ENCODE peak calls at places on chromosomes 12 and 14, in five cellular contexts. One of them, this sample, is unnamed.

GRCh38 chr14:94685166-94685581 is 73.0 kb downstream of the SERPINA3 start:
- DNase-seq in omental fat pad: no peak
- DNase-seq in ovary: no peak
- DNase-seq in GOT3: no peak
- DNase-seq in lower lobe of right lung: no peak
- DNase-seq in this sample: no peak

GRCh38 chr12:72729451-72730010 is 457.4 kb downstream of the TRHDE start:
- DNase-seq in omental fat pad: no peak
- DNase-seq in ovary: no peak
- DNase-seq in GOT3: no peak
- DNase-seq in lower lobe of right lung: no peak
- DNase-seq in this sample: no peak

GRCh38 chr12:129185855-129186254 is 332.6 kb downstream of the GLT1D1 start:
- DNase-seq in omental fat pad: no peak
- DNase-seq in ovary: no peak
- DNase-seq in GOT3: no peak
- DNase-seq in lower lobe of right lung: no peak
- DNase-seq in this sample: no peak

GRCh38 chr12:563250-563781 is 99.9 kb downstream of the NINJ2 start:
- DNase-seq in omental fat pad: no peak
- DNase-seq in ovary: no peak
- DNase-seq in GOT3: no peak
- DNase-seq in lower lobe of right lung: no peak
- DNase-seq in this sample: no peak

GRCh38 chr12:27505124-27505523 is 18.9 kb upstream of the PPFIBP1 start:
- DNase-seq in omental fat pad: no peak
- DNase-seq in ovary: no peak
- DNase-seq in GOT3: no peak
- DNase-seq in lower lobe of right lung: no peak
- DNase-seq in this sample: no peak

GRCh38 chr12:42789808-42790760 is 200.5 kb upstream of the PRICKLE1 start:
- DNase-seq in omental fat pad: no peak
- DNase-seq in ovary: no peak
- DNase-seq in GOT3: no peak
- DNase-seq in lower lobe of right lung: no peak
- DNase-seq in this sample: no peak

GRCh38 chr12:89239534-89239933 is 112.8 kb downstream of the DUSP6 start:
- DNase-seq in omental fat pad: no peak
- DNase-seq in ovary: no peak
- DNase-seq in GOT3: no peak
- DNase-seq in lower lobe of right lung: no peak
- DNase-seq in this sample: no peak

GRCh38 chr14:22871962-22872832 is 657 bp downstream of the LRP10 start:
- DNase-seq in omental fat pad: peak; percentile 79
- DNase-seq in ovary: peak; percentile 87
- DNase-seq in GOT3: peak; percentile 35
- DNase-seq in lower lobe of right lung: peak; percentile 85
- DNase-seq in this sample: no peak

GRCh38 chr12:100651694-100652093 is 78.2 kb downstream of the GAS2L3 start:
- DNase-seq in omental fat pad: no peak
- DNase-seq in ovary: no peak
- DNase-seq in GOT3: no peak
- DNase-seq in lower lobe of right lung: no peak
- DNase-seq in this sample: no peak

GRCh38 chr12:70178038-70178437 is 65.2 kb upstream of the CNOT2 start:
- DNase-seq in omental fat pad: no peak
- DNase-seq in ovary: no peak
- DNase-seq in GOT3: no peak
- DNase-seq in lower lobe of right lung: no peak
- DNase-seq in this sample: no peak

GRCh38 chr14:76219873-76220272 is 68.2 kb downstream of the GPATCH2L start:
- DNase-seq in omental fat pad: no peak
- DNase-seq in ovary: no peak
- DNase-seq in GOT3: no peak
- DNase-seq in lower lobe of right lung: no peak
- DNase-seq in this sample: no peak

GRCh38 chr14:32986791-32987545 is 48.3 kb downstream of the NPAS3 start:
- DNase-seq in omental fat pad: no peak
- DNase-seq in ovary: no peak
- DNase-seq in GOT3: no peak
- DNase-seq in lower lobe of right lung: no peak
- DNase-seq in this sample: no peak

GRCh38 chr12:92408072-92408900 is 262.6 kb upstream of the BTG1 start:
- DNase-seq in omental fat pad: no peak
- DNase-seq in ovary: no peak
- DNase-seq in GOT3: no peak
- DNase-seq in lower lobe of right lung: no peak
- DNase-seq in this sample: no peak

GRCh38 chr14:52355016-52355430 is 40.9 kb downstream of the PTGER2 start:
- DNase-seq in omental fat pad: no peak
- DNase-seq in ovary: no peak
- DNase-seq in GOT3: no peak
- DNase-seq in lower lobe of right lung: no peak
- DNase-seq in this sample: no peak

GRCh38 chr14:102089621-102090343 is 2.9 kb upstream of the HSP90AA1 start:
- DNase-seq in omental fat pad: no peak
- DNase-seq in ovary: no peak
- DNase-seq in GOT3: no peak
- DNase-seq in lower lobe of right lung: no peak
- DNase-seq in this sample: no peak

GRCh38 chr14:96585672-96586013 is 83.5 kb downstream of the PAPOLA start:
- DNase-seq in omental fat pad: no peak
- DNase-seq in ovary: no peak
- DNase-seq in GOT3: no peak
- DNase-seq in lower lobe of right lung: no peak
- DNase-seq in this sample: no peak

GRCh38 chr12:97142737-97143450 is 235.8 kb downstream of the NEDD1 start:
- DNase-seq in omental fat pad: no peak
- DNase-seq in ovary: no peak
- DNase-seq in GOT3: no peak
- DNase-seq in lower lobe of right lung: no peak
- DNase-seq in this sample: no peak

GRCh38 chr14:51828017-51828797 is 32.2 kb upstream of the GNG2 start:
- DNase-seq in omental fat pad: no peak
- DNase-seq in ovary: no peak
- DNase-seq in GOT3: peak; percentile 7
- DNase-seq in lower lobe of right lung: peak; percentile 51
- DNase-seq in this sample: no peak

GRCh38 chr12:12835378-12836145 is 22.4 kb downstream of the DDX47 start:
- DNase-seq in omental fat pad: no peak
- DNase-seq in ovary: no peak
- DNase-seq in GOT3: no peak
- DNase-seq in lower lobe of right lung: no peak
- DNase-seq in this sample: no peak

GRCh38 chr12:4296749-4297148 is 23.2 kb downstream of the CCND2 start:
- DNase-seq in omental fat pad: no peak
- DNase-seq in ovary: no peak
- DNase-seq in GOT3: no peak
- DNase-seq in lower lobe of right lung: no peak
- DNase-seq in this sample: no peak

GRCh38 chr12:47033081-47033480 is 46.3 kb upstream of the PCED1B start:
- DNase-seq in omental fat pad: no peak
- DNase-seq in ovary: no peak
- DNase-seq in GOT3: no peak
- DNase-seq in lower lobe of right lung: peak; percentile 61
- DNase-seq in this sample: peak; percentile 25

GRCh38 chr14:100664841-100665425 is 61.8 kb upstream of the DLK1 start:
- DNase-seq in omental fat pad: no peak
- DNase-seq in ovary: peak; percentile 82
- DNase-seq in GOT3: no peak
- DNase-seq in lower lobe of right lung: no peak
- DNase-seq in this sample: no peak

GRCh38 chr14:57388072-57388471 is 2.3 kb upstream of the NAA30 start:
- DNase-seq in omental fat pad: no peak
- DNase-seq in ovary: no peak
- DNase-seq in GOT3: no peak
- DNase-seq in lower lobe of right lung: no peak
- DNase-seq in this sample: no peak

GRCh38 chr12:3106564-3106963 is 29.4 kb downstream of the TSPAN9 start:
- DNase-seq in omental fat pad: no peak
- DNase-seq in ovary: no peak
- DNase-seq in GOT3: no peak
- DNase-seq in lower lobe of right lung: no peak
- DNase-seq in this sample: no peak

GRCh38 chr12:95173392-95174251 is 43.6 kb downstream of the FGD6 start:
- DNase-seq in omental fat pad: peak; percentile 52
- DNase-seq in ovary: peak; percentile 85
- DNase-seq in GOT3: no peak
- DNase-seq in lower lobe of right lung: peak; percentile 69
- DNase-seq in this sample: no peak

GRCh38 chr12:106239241-106239950 is 8.4 kb downstream of the CKAP4 start:
- DNase-seq in omental fat pad: no peak
- DNase-seq in ovary: no peak
- DNase-seq in GOT3: no peak
- DNase-seq in lower lobe of right lung: no peak
- DNase-seq in this sample: no peak

GRCh38 chr14:105855246-105855892 is 329.0 kb downstream of the TMEM121 start:
- DNase-seq in omental fat pad: peak; percentile 13
- DNase-seq in ovary: no peak
- DNase-seq in GOT3: no peak
- DNase-seq in lower lobe of right lung: peak; percentile 37
- DNase-seq in this sample: no peak

GRCh38 chr12:15701721-15702156 is 87.4 kb downstream of the EPS8 start:
- DNase-seq in omental fat pad: no peak
- DNase-seq in ovary: no peak
- DNase-seq in GOT3: no peak
- DNase-seq in lower lobe of right lung: no peak
- DNase-seq in this sample: no peak

GRCh38 chr14:35390577-35391387 is 13.8 kb downstream of the NFKBIA start:
- DNase-seq in omental fat pad: no peak
- DNase-seq in ovary: no peak
- DNase-seq in GOT3: no peak
- DNase-seq in lower lobe of right lung: no peak
- DNase-seq in this sample: no peak

GRCh38 chr14:72607386-72608125 is 286.3 kb downstream of the DPF3 start:
- DNase-seq in omental fat pad: no peak
- DNase-seq in ovary: no peak
- DNase-seq in GOT3: no peak
- DNase-seq in lower lobe of right lung: no peak
- DNase-seq in this sample: no peak

GRCh38 chr14:104166698-104167097 is 28.3 kb downstream of the KIF26A start:
- DNase-seq in omental fat pad: no peak
- DNase-seq in ovary: no peak
- DNase-seq in GOT3: no peak
- DNase-seq in lower lobe of right lung: no peak
- DNase-seq in this sample: no peak

GRCh38 chr12:118036672-118037411 is 20.3 kb downstream of the RFC5 start:
- DNase-seq in omental fat pad: no peak
- DNase-seq in ovary: no peak
- DNase-seq in GOT3: no peak
- DNase-seq in lower lobe of right lung: no peak
- DNase-seq in this sample: no peak

GRCh38 chr14:58815781-58816297 is 178.1 kb downstream of the DACT1 start:
- DNase-seq in omental fat pad: no peak
- DNase-seq in ovary: no peak
- DNase-seq in GOT3: no peak
- DNase-seq in lower lobe of right lung: no peak
- DNase-seq in this sample: no peak

GRCh38 chr12:132355742-132356681 is 26.6 kb upstream of the GALNT9 start:
- DNase-seq in omental fat pad: no peak
- DNase-seq in ovary: no peak
- DNase-seq in GOT3: no peak
- DNase-seq in lower lobe of right lung: peak; percentile 30
- DNase-seq in this sample: no peak

GRCh38 chr12:10293151-10293550 is 14.5 kb upstream of the KLRD1 start:
- DNase-seq in omental fat pad: no peak
- DNase-seq in ovary: no peak
- DNase-seq in GOT3: no peak
- DNase-seq in lower lobe of right lung: no peak
- DNase-seq in this sample: no peak

GRCh38 chr12:19801941-19802340 is 362.6 kb downstream of the AEBP2 start:
- DNase-seq in omental fat pad: no peak
- DNase-seq in ovary: no peak
- DNase-seq in GOT3: no peak
- DNase-seq in lower lobe of right lung: no peak
- DNase-seq in this sample: no peak

GRCh38 chr14:44009642-44010041 is 497.4 kb downstream of the FSCB start:
- DNase-seq in omental fat pad: no peak
- DNase-seq in ovary: no peak
- DNase-seq in GOT3: no peak
- DNase-seq in lower lobe of right lung: no peak
- DNase-seq in this sample: no peak

GRCh38 chr12:63450821-63451220 is 217.5 kb downstream of the DPY19L2 start:
- DNase-seq in omental fat pad: no peak
- DNase-seq in ovary: no peak
- DNase-seq in GOT3: no peak
- DNase-seq in lower lobe of right lung: no peak
- DNase-seq in this sample: no peak

GRCh38 chr14:105528859-105529505 is 2.6 kb downstream of the TMEM121 start:
- DNase-seq in omental fat pad: no peak
- DNase-seq in ovary: no peak
- DNase-seq in GOT3: no peak
- DNase-seq in lower lobe of right lung: peak; percentile 52
- DNase-seq in this sample: no peak

This sample was measured in thoracic aorta.